ENCODE peak calls at places on chromosomes 16 and 17, in eight cellular contexts. One of them, this sample, is unnamed.
A peak's percentile ranks its signal among the peaks of the same experiment; 100 is the strongest.

GRCh38 chr17:49567104-49567521 is 8.6 kb upstream of the NXPH3 start:
- DNase-seq in effector memory CD4-positive, alpha-beta T cell: no peak
- DNase-seq in ovary: peak; percentile 58
- DNase-seq in GM23338: no peak
- DNase-seq in left ventricle myocardium inferior: no peak
- DNase-seq in sigmoid colon: no peak
- DNase-seq in A549: no peak
- DNase-seq in tibial artery: no peak
- DNase-seq in this sample: no peak

GRCh38 chr17:47253541-47254402 is at the start of gene ITGB3:
- DNase-seq in effector memory CD4-positive, alpha-beta T cell: peak; percentile 25
- DNase-seq in ovary: peak; percentile 83
- DNase-seq in GM23338: peak; percentile 90
- DNase-seq in left ventricle myocardium inferior: peak; percentile 82
- DNase-seq in sigmoid colon: peak; percentile 90
- DNase-seq in A549: peak; percentile 83
- DNase-seq in tibial artery: peak; percentile 75
- DNase-seq in this sample: peak; percentile 47

GRCh38 chr17:11736613-11737289 is 138.5 kb downstream of the DNAH9 start:
- DNase-seq in effector memory CD4-positive, alpha-beta T cell: no peak
- DNase-seq in ovary: no peak
- DNase-seq in GM23338: no peak
- DNase-seq in left ventricle myocardium inferior: no peak
- DNase-seq in sigmoid colon: no peak
- DNase-seq in A549: no peak
- DNase-seq in tibial artery: no peak
- DNase-seq in this sample: no peak

GRCh38 chr17:29589524-29590260 is at the start of gene GIT1:
- DNase-seq in effector memory CD4-positive, alpha-beta T cell: peak; percentile 70
- DNase-seq in ovary: peak; percentile 90
- DNase-seq in GM23338: peak; percentile 94
- DNase-seq in left ventricle myocardium inferior: peak; percentile 89
- DNase-seq in sigmoid colon: peak; percentile 92
- DNase-seq in A549: peak; percentile 85
- DNase-seq in tibial artery: peak; percentile 82
- DNase-seq in this sample: peak; percentile 85

GRCh38 chr16:2815299-2815771 is 1.7 kb upstream of the PRSS21 start:
- DNase-seq in effector memory CD4-positive, alpha-beta T cell: no peak
- DNase-seq in ovary: no peak
- DNase-seq in GM23338: no peak
- DNase-seq in left ventricle myocardium inferior: no peak
- DNase-seq in sigmoid colon: peak; percentile 36
- DNase-seq in A549: no peak
- DNase-seq in tibial artery: no peak
- DNase-seq in this sample: no peak

GRCh38 chr17:2214047-2214717 is 89.4 kb downstream of the SMG6 start:
- DNase-seq in effector memory CD4-positive, alpha-beta T cell: no peak
- DNase-seq in ovary: peak; percentile 60
- DNase-seq in GM23338: no peak
- DNase-seq in left ventricle myocardium inferior: peak; percentile 61
- DNase-seq in sigmoid colon: peak; percentile 83
- DNase-seq in A549: no peak
- DNase-seq in tibial artery: peak; percentile 69
- DNase-seq in this sample: no peak

GRCh38 chr16:22326369-22326652 is 29.1 kb downstream of the POLR3E start:
- DNase-seq in effector memory CD4-positive, alpha-beta T cell: no peak
- DNase-seq in ovary: no peak
- DNase-seq in GM23338: no peak
- DNase-seq in left ventricle myocardium inferior: no peak
- DNase-seq in sigmoid colon: no peak
- DNase-seq in A549: no peak
- DNase-seq in tibial artery: no peak
- DNase-seq in this sample: no peak

GRCh38 chr16:49754495-49755290 is 101.2 kb downstream of the ZNF423 start:
- DNase-seq in effector memory CD4-positive, alpha-beta T cell: no peak
- DNase-seq in ovary: no peak
- DNase-seq in GM23338: peak; percentile 77
- DNase-seq in left ventricle myocardium inferior: peak; percentile 25
- DNase-seq in sigmoid colon: no peak
- DNase-seq in A549: no peak
- DNase-seq in tibial artery: peak; percentile 34
- DNase-seq in this sample: no peak

GRCh38 chr17:4719684-4720221 is 9.3 kb downstream of the ARRB2 start:
- DNase-seq in effector memory CD4-positive, alpha-beta T cell: no peak
- DNase-seq in ovary: peak; percentile 62
- DNase-seq in GM23338: no peak
- DNase-seq in left ventricle myocardium inferior: no peak
- DNase-seq in sigmoid colon: no peak
- DNase-seq in A549: peak; percentile 89
- DNase-seq in tibial artery: no peak
- DNase-seq in this sample: no peak

GRCh38 chr17:59490259-59490658 is 75.2 kb upstream of the DHX40 start:
- DNase-seq in effector memory CD4-positive, alpha-beta T cell: no peak
- DNase-seq in ovary: no peak
- DNase-seq in GM23338: no peak
- DNase-seq in left ventricle myocardium inferior: no peak
- DNase-seq in sigmoid colon: no peak
- DNase-seq in A549: no peak
- DNase-seq in tibial artery: no peak
- DNase-seq in this sample: no peak

GRCh38 chr16:69410285-69410990 is 14.0 kb upstream of the CYB5B start:
- DNase-seq in effector memory CD4-positive, alpha-beta T cell: no peak
- DNase-seq in ovary: no peak
- DNase-seq in GM23338: no peak
- DNase-seq in left ventricle myocardium inferior: no peak
- DNase-seq in sigmoid colon: no peak
- DNase-seq in A549: peak; percentile 80
- DNase-seq in tibial artery: no peak
- DNase-seq in this sample: no peak

GRCh38 chr17:9924735-9925191 is 19.7 kb upstream of the RCVRN start:
- DNase-seq in effector memory CD4-positive, alpha-beta T cell: no peak
- DNase-seq in ovary: peak; percentile 42
- DNase-seq in GM23338: peak; percentile 90
- DNase-seq in left ventricle myocardium inferior: peak; percentile 14
- DNase-seq in sigmoid colon: no peak
- DNase-seq in A549: peak; percentile 87
- DNase-seq in tibial artery: no peak
- DNase-seq in this sample: peak; percentile 42

GRCh38 chr17:55588446-55588845 is 77.2 kb upstream of the SMIM36 start:
- DNase-seq in effector memory CD4-positive, alpha-beta T cell: no peak
- DNase-seq in ovary: no peak
- DNase-seq in GM23338: no peak
- DNase-seq in left ventricle myocardium inferior: no peak
- DNase-seq in sigmoid colon: no peak
- DNase-seq in A549: no peak
- DNase-seq in tibial artery: no peak
- DNase-seq in this sample: no peak

GRCh38 chr17:10251212-10251948 is 53.0 kb upstream of the GAS7 start:
- DNase-seq in effector memory CD4-positive, alpha-beta T cell: no peak
- DNase-seq in ovary: no peak
- DNase-seq in GM23338: no peak
- DNase-seq in left ventricle myocardium inferior: no peak
- DNase-seq in sigmoid colon: no peak
- DNase-seq in A549: no peak
- DNase-seq in tibial artery: no peak
- DNase-seq in this sample: no peak

GRCh38 chr16:97822-98221 is 19.8 kb downstream of the MPG start:
- DNase-seq in effector memory CD4-positive, alpha-beta T cell: no peak
- DNase-seq in ovary: no peak
- DNase-seq in GM23338: no peak
- DNase-seq in left ventricle myocardium inferior: no peak
- DNase-seq in sigmoid colon: no peak
- DNase-seq in A549: no peak
- DNase-seq in tibial artery: no peak
- DNase-seq in this sample: no peak

GRCh38 chr17:2433696-2434095 is 32.8 kb upstream of the MNT start:
- DNase-seq in effector memory CD4-positive, alpha-beta T cell: no peak
- DNase-seq in ovary: no peak
- DNase-seq in GM23338: peak; percentile 35
- DNase-seq in left ventricle myocardium inferior: no peak
- DNase-seq in sigmoid colon: no peak
- DNase-seq in A549: no peak
- DNase-seq in tibial artery: no peak
- DNase-seq in this sample: no peak

GRCh38 chr16:54140057-54140787 is 146.4 kb downstream of the IRX3 start:
- DNase-seq in effector memory CD4-positive, alpha-beta T cell: no peak
- DNase-seq in ovary: no peak
- DNase-seq in GM23338: no peak
- DNase-seq in left ventricle myocardium inferior: no peak
- DNase-seq in sigmoid colon: no peak
- DNase-seq in A549: peak; percentile 17
- DNase-seq in tibial artery: no peak
- DNase-seq in this sample: no peak

GRCh38 chr16:47017636-47018035 is 44.2 kb upstream of the DNAJA2 start:
- DNase-seq in effector memory CD4-positive, alpha-beta T cell: no peak
- DNase-seq in ovary: no peak
- DNase-seq in GM23338: no peak
- DNase-seq in left ventricle myocardium inferior: no peak
- DNase-seq in sigmoid colon: no peak
- DNase-seq in A549: no peak
- DNase-seq in tibial artery: no peak
- DNase-seq in this sample: no peak

GRCh38 chr17:4358154-4358553 is 8.3 kb downstream of the UBE2G1 start:
- DNase-seq in effector memory CD4-positive, alpha-beta T cell: no peak
- DNase-seq in ovary: no peak
- DNase-seq in GM23338: no peak
- DNase-seq in left ventricle myocardium inferior: no peak
- DNase-seq in sigmoid colon: no peak
- DNase-seq in A549: no peak
- DNase-seq in tibial artery: no peak
- DNase-seq in this sample: no peak

GRCh38 chr16:75064403-75065148 is 52.0 kb downstream of the LDHD start:
- DNase-seq in effector memory CD4-positive, alpha-beta T cell: no peak
- DNase-seq in ovary: no peak
- DNase-seq in GM23338: no peak
- DNase-seq in left ventricle myocardium inferior: no peak
- DNase-seq in sigmoid colon: no peak
- DNase-seq in A549: no peak
- DNase-seq in tibial artery: no peak
- DNase-seq in this sample: peak; percentile 40

DNA sequence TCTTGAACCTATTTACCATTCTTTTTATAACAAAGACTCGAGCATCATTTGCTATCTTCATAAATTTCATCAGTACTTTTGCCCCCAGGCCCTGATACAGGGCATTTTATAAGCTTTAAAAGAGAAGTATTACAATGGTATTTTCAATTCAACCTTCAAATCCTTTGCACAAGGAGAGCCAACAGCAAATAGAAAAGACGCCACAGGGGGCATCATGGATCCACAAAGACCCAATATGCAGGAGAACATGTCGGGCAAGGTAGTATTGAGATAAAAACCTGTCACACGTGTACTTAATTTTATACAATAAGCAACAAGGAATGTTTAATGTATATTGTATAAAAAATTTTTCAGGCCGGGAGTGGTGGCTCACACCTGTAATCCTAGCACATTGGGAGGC is 10.2 kb downstream of the MAP3K14 start:
- DNase-seq in effector memory CD4-positive, alpha-beta T cell: no peak
- DNase-seq in ovary: no peak
- DNase-seq in GM23338: peak; percentile 44
- DNase-seq in left ventricle myocardium inferior: no peak
- DNase-seq in sigmoid colon: no peak
- DNase-seq in A549: no peak
- DNase-seq in tibial artery: no peak
- DNase-seq in this sample: no peak
- H3K4me1 ChIP-seq in effector memory CD4-positive, alpha-beta T cell: peaks cover 29% of the 10 kb centered on the region
- H3K4me1 ChIP-seq in ovary: peaks cover 28% of the 10 kb centered on the region
- H3K4me1 ChIP-seq in GM23338: peaks cover 8% of the 10 kb centered on the region
- H3K4me1 ChIP-seq in left ventricle myocardium inferior: peaks cover 98% of the 10 kb centered on the region
- H3K4me1 ChIP-seq in sigmoid colon: peaks cover 99% of the 10 kb centered on the region
- H3K4me1 ChIP-seq in A549: peaks cover 89% of the 10 kb centered on the region
- H3K4me1 ChIP-seq in tibial artery: peaks cover 31% of the 10 kb centered on the region
- H3K4me1 ChIP-seq in this sample: peaks cover 22% of the 10 kb centered on the region

DNA sequence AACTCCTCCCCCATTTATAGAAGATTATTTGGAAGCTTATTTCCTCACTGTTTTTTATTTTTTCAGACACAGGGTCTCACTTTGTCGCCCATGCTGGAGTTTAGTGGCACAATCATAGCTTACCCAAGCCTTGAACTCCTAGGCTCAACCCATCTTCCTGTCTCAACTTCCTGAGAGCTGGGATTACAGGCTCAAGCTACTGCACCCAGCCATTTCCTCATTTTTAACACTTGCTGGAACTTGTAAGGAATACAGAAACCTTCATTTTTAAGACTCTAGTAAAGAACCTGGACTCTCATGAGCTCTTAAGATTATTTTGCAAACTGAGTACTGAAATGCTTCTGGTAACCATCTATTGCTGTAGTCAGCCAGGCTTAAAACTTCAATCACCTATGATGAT is 29.9 kb downstream of the KANSL1 start:
- DNase-seq in effector memory CD4-positive, alpha-beta T cell: no peak
- DNase-seq in ovary: no peak
- DNase-seq in GM23338: no peak
- DNase-seq in left ventricle myocardium inferior: no peak
- DNase-seq in sigmoid colon: no peak
- DNase-seq in A549: no peak
- DNase-seq in tibial artery: no peak
- DNase-seq in this sample: no peak
- H3K4me1 ChIP-seq in effector memory CD4-positive, alpha-beta T cell: peaks cover 33% of the 10 kb centered on the region
- H3K4me1 ChIP-seq in ovary: peaks cover 27% of the 10 kb centered on the region
- H3K4me1 ChIP-seq in GM23338: peaks cover 67% of the 10 kb centered on the region
- H3K4me1 ChIP-seq in left ventricle myocardium inferior: peaks cover 88% of the 10 kb centered on the region
- H3K4me1 ChIP-seq in sigmoid colon: peaks cover 93% of the 10 kb centered on the region
- H3K4me1 ChIP-seq in A549: peaks cover 69% of the 10 kb centered on the region
- H3K4me1 ChIP-seq in tibial artery: peaks cover 48% of the 10 kb centered on the region
- H3K4me1 ChIP-seq in this sample: peaks cover under 1% of the 10 kb centered on the region

DNA sequence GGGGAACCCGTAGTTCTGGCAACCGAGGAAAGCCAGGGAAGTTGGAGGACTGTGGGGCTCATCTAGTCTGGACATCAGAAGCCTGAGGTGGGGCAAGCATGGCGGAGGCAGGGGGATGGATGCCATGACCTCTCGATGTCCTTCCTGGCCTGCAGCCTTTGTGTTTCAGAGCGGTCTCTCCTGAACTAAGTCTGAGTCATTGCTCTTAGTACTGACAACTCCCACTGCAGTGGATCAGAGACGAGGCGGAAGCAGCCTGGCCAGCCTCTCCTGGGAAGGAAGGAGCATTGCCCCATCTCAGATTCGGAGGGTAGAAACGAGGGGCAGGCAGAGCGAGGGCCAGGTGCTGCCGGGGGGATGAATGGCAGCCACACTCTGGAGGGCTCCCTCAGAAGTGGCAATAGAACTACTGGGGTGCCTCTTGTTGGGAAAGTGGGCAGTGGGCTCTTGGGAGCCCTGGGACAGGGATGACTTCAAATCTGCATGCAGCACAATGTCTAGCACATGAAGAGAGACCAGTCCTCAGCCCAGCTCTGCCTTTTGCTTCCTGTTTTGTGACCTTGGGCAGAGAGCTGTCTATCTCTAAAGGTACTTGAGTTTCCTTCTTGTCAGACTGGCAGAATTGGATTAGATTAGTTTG is 3.6 kb upstream of the STAC2 start:
- DNase-seq in effector memory CD4-positive, alpha-beta T cell: no peak
- DNase-seq in ovary: no peak
- DNase-seq in GM23338: no peak
- DNase-seq in left ventricle myocardium inferior: no peak
- DNase-seq in sigmoid colon: no peak
- DNase-seq in A549: no peak
- DNase-seq in tibial artery: no peak
- DNase-seq in this sample: no peak
- H3K4me1 ChIP-seq in effector memory CD4-positive, alpha-beta T cell: peaks cover 19% of the 10 kb centered on the region
- H3K4me1 ChIP-seq in ovary: peaks cover 2% of the 10 kb centered on the region
- H3K4me1 ChIP-seq in GM23338: peaks cover 9% of the 10 kb centered on the region
- H3K4me1 ChIP-seq in left ventricle myocardium inferior: peaks cover 31% of the 10 kb centered on the region
- H3K4me1 ChIP-seq in sigmoid colon: peaks cover 33% of the 10 kb centered on the region
- H3K4me1 ChIP-seq in A549: peaks cover 22% of the 10 kb centered on the region
- H3K4me1 ChIP-seq in tibial artery: peaks cover 20% of the 10 kb centered on the region
- H3K4me1 ChIP-seq in this sample: no peaks in the 10 kb centered on the region

GRCh38 chr17:75846701-75847594 is 2.7 kb upstream of the UNC13D start:
- DNase-seq in effector memory CD4-positive, alpha-beta T cell: no peak
- DNase-seq in ovary: no peak
- DNase-seq in GM23338: no peak
- DNase-seq in left ventricle myocardium inferior: no peak
- DNase-seq in sigmoid colon: peak; percentile 69
- DNase-seq in A549: no peak
- DNase-seq in tibial artery: no peak
- DNase-seq in this sample: no peak
- H3K4me1 ChIP-seq in effector memory CD4-positive, alpha-beta T cell: peaks cover 37% of the 10 kb centered on the region
- H3K4me1 ChIP-seq in ovary: peaks cover 6% of the 10 kb centered on the region
- H3K4me1 ChIP-seq in GM23338: peaks cover 10% of the 10 kb centered on the region
- H3K4me1 ChIP-seq in left ventricle myocardium inferior: peaks cover 84% of the 10 kb centered on the region
- H3K4me1 ChIP-seq in sigmoid colon: peaks cover 65% of the 10 kb centered on the region
- H3K4me1 ChIP-seq in A549: peaks cover 43% of the 10 kb centered on the region
- H3K4me1 ChIP-seq in tibial artery: peaks cover 26% of the 10 kb centered on the region
- H3K4me1 ChIP-seq in this sample: peaks cover 16% of the 10 kb centered on the region